ENCODE peak calls at places on chromosomes 16 and 17, in five cellular contexts. One of them, this sample, is unnamed. For H3K9me3, the result is how much of the 10 kb centered on the place peaks cover.

GRCh38 chr17:79843917-79844815 is 4.9 kb upstream of the CBX4 start:
- DNase-seq in thoracic aorta: no peak
- DNase-seq in CD4-positive, CD25-positive, alpha-beta regulatory T cell: no peak
- DNase-seq in HCT116: no peak
- DNase-seq in DND-41: no peak
- DNase-seq in this sample: peak

GRCh38 chr17:45579529-45580495 is 89.3 kb upstream of the PLEKHM1 start:
- DNase-seq in thoracic aorta: no peak
- DNase-seq in HCT116: no peak
- DNase-seq in DND-41: no peak
- DNase-seq in CD4-positive, CD25-positive, alpha-beta regulatory T cell: no peak
- DNase-seq in this sample: no peak

GRCh38 chr17:49817993-49818392 is 29.5 kb downstream of the KAT7 start:
- DNase-seq in CD4-positive, CD25-positive, alpha-beta regulatory T cell: peak
- DNase-seq in thoracic aorta: no peak
- DNase-seq in HCT116: no peak
- DNase-seq in DND-41: peak
- DNase-seq in this sample: no peak

GRCh38 chr17:59381716-59382570 is 50.5 kb downstream of the YPEL2 start:
- DNase-seq in HCT116: no peak
- DNase-seq in CD4-positive, CD25-positive, alpha-beta regulatory T cell: no peak
- DNase-seq in thoracic aorta: no peak
- DNase-seq in DND-41: no peak
- DNase-seq in this sample: no peak

GRCh38 chr17:77391668-77392375 is 251.1 kb downstream of the SEC14L1 start:
- DNase-seq in thoracic aorta: peak
- DNase-seq in CD4-positive, CD25-positive, alpha-beta regulatory T cell: no peak
- DNase-seq in HCT116: no peak
- DNase-seq in DND-41: peak
- DNase-seq in this sample: no peak

GRCh38 chr16:71974068-71974818 is 26.0 kb downstream of the PKD1L3 start:
- DNase-seq in thoracic aorta: no peak
- DNase-seq in CD4-positive, CD25-positive, alpha-beta regulatory T cell: no peak
- DNase-seq in DND-41: no peak
- DNase-seq in HCT116: no peak
- DNase-seq in this sample: no peak

GRCh38 chr16:55411231-55411630 is 67.8 kb upstream of the MMP2 start:
- DNase-seq in CD4-positive, CD25-positive, alpha-beta regulatory T cell: no peak
- DNase-seq in HCT116: no peak
- DNase-seq in DND-41: no peak
- DNase-seq in thoracic aorta: no peak
- DNase-seq in this sample: no peak

GRCh38 chr16:11253009-11253994 is 2.7 kb downstream of the SOCS1 start:
- DNase-seq in CD4-positive, CD25-positive, alpha-beta regulatory T cell: peak
- DNase-seq in HCT116: no peak
- DNase-seq in DND-41: peak
- DNase-seq in thoracic aorta: no peak
- DNase-seq in this sample: no peak

GRCh38 chr16:72317378-72317777 is 145.4 kb upstream of the PMFBP1 start:
- DNase-seq in DND-41: no peak
- DNase-seq in HCT116: no peak
- DNase-seq in CD4-positive, CD25-positive, alpha-beta regulatory T cell: no peak
- DNase-seq in thoracic aorta: no peak
- DNase-seq in this sample: no peak

GRCh38 chr16:55510185-55510805 is 1.4 kb downstream of the LPCAT2 start:
- DNase-seq in CD4-positive, CD25-positive, alpha-beta regulatory T cell: no peak
- DNase-seq in HCT116: no peak
- DNase-seq in DND-41: no peak
- DNase-seq in thoracic aorta: no peak
- DNase-seq in this sample: no peak

GRCh38 chr16:8867483-8868271 is 1.1 kb downstream of the CARHSP1 start:
- DNase-seq in CD4-positive, CD25-positive, alpha-beta regulatory T cell: no peak
- DNase-seq in HCT116: no peak
- DNase-seq in thoracic aorta: no peak
- DNase-seq in DND-41: peak
- DNase-seq in this sample: peak

GRCh38 chr17:64148699-64149098 is 18.8 kb upstream of the ERN1 start:
- DNase-seq in thoracic aorta: no peak
- DNase-seq in CD4-positive, CD25-positive, alpha-beta regulatory T cell: no peak
- DNase-seq in DND-41: peak
- DNase-seq in HCT116: no peak
- DNase-seq in this sample: no peak

GRCh38 chr17:57419940-57420522 is 163.7 kb downstream of the MSI2 start:
- DNase-seq in DND-41: no peak
- DNase-seq in CD4-positive, CD25-positive, alpha-beta regulatory T cell: no peak
- DNase-seq in HCT116: no peak
- DNase-seq in thoracic aorta: no peak
- DNase-seq in this sample: no peak
- H3K9me3 ChIP-seq in DND-41: under half
- H3K9me3 ChIP-seq in CD4-positive, CD25-positive, alpha-beta regulatory T cell: under half
- H3K9me3 ChIP-seq in HCT116: under half
- H3K9me3 ChIP-seq in thoracic aorta: under half
- H3K9me3 ChIP-seq in this sample: under half

GRCh38 chr17:3127451-3127850 is at the start of gene OR1G1:
- DNase-seq in thoracic aorta: no peak
- DNase-seq in DND-41: no peak
- DNase-seq in HCT116: no peak
- DNase-seq in CD4-positive, CD25-positive, alpha-beta regulatory T cell: no peak
- DNase-seq in this sample: no peak
- H3K9me3 ChIP-seq in thoracic aorta: under half
- H3K9me3 ChIP-seq in DND-41: under half
- H3K9me3 ChIP-seq in HCT116: under half
- H3K9me3 ChIP-seq in CD4-positive, CD25-positive, alpha-beta regulatory T cell: under half
- H3K9me3 ChIP-seq in this sample: under half

GRCh38 chr17:36975922-36976515 is 27.3 kb downstream of the AATF start:
- DNase-seq in DND-41: no peak
- DNase-seq in HCT116: no peak
- DNase-seq in thoracic aorta: no peak
- DNase-seq in CD4-positive, CD25-positive, alpha-beta regulatory T cell: no peak
- DNase-seq in this sample: no peak

GRCh38 chr17:36978810-36979584 is 30.2 kb downstream of the AATF start:
- DNase-seq in thoracic aorta: no peak
- DNase-seq in DND-41: no peak
- DNase-seq in HCT116: no peak
- DNase-seq in CD4-positive, CD25-positive, alpha-beta regulatory T cell: no peak
- DNase-seq in this sample: no peak

GRCh38 chr17:36977568-36977967 is 28.8 kb downstream of the AATF start:
- DNase-seq in DND-41: no peak
- DNase-seq in CD4-positive, CD25-positive, alpha-beta regulatory T cell: no peak
- DNase-seq in HCT116: no peak
- DNase-seq in thoracic aorta: no peak
- DNase-seq in this sample: no peak

GRCh38 chr17:36979585-36979941 is 30.8 kb downstream of the AATF start:
- DNase-seq in HCT116: no peak
- DNase-seq in CD4-positive, CD25-positive, alpha-beta regulatory T cell: no peak
- DNase-seq in DND-41: no peak
- DNase-seq in thoracic aorta: no peak
- DNase-seq in this sample: no peak

DNA sequence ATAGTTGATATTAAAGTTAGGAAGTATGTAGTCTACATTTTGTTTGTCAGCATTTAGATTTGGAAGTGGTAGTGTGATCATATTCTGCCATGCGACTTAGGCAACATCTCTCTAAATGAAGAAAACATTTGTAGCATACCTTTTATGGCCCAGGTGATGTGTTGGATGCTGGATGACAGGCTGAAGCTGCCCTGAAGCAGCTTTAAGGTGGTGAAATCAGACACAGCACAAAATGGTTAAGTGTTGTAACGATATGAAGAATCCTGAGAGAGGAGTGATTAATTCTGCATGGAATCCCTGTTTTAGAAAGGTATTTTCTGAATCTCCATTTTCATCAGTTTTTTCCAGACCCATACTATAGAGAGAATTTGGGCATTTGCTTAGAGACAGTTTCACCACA is 28.3 kb downstream of the AATF start:
- DNase-seq in HCT116: no peak
- DNase-seq in CD4-positive, CD25-positive, alpha-beta regulatory T cell: no peak
- DNase-seq in DND-41: no peak
- DNase-seq in thoracic aorta: no peak
- DNase-seq in this sample: no peak
- H3K9me3 ChIP-seq in HCT116: under half
- H3K9me3 ChIP-seq in CD4-positive, CD25-positive, alpha-beta regulatory T cell: under half
- H3K9me3 ChIP-seq in DND-41: under half
- H3K9me3 ChIP-seq in thoracic aorta: under half
- H3K9me3 ChIP-seq in this sample: under half

GRCh38 chr16:35141303-35141702 is 1681.9 kb downstream of the TP53TG3F start:
- DNase-seq in DND-41: no peak
- DNase-seq in thoracic aorta: no peak
- DNase-seq in CD4-positive, CD25-positive, alpha-beta regulatory T cell: no peak
- DNase-seq in HCT116: no peak
- DNase-seq in this sample: no peak
- H3K9me3 ChIP-seq in DND-41: under half
- H3K9me3 ChIP-seq in thoracic aorta: under half
- H3K9me3 ChIP-seq in CD4-positive, CD25-positive, alpha-beta regulatory T cell: half or more
- H3K9me3 ChIP-seq in HCT116: under half
- H3K9me3 ChIP-seq in this sample: under half

GRCh38 chr16:26627958-26628357 is 438.8 kb upstream of the C16orf82 start:
- DNase-seq in DND-41: no peak
- DNase-seq in thoracic aorta: no peak
- DNase-seq in CD4-positive, CD25-positive, alpha-beta regulatory T cell: no peak
- DNase-seq in HCT116: no peak
- DNase-seq in this sample: no peak
- H3K9me3 ChIP-seq in DND-41: under half
- H3K9me3 ChIP-seq in thoracic aorta: under half
- H3K9me3 ChIP-seq in CD4-positive, CD25-positive, alpha-beta regulatory T cell: under half
- H3K9me3 ChIP-seq in HCT116: under half
- H3K9me3 ChIP-seq in this sample: under half

DNA sequence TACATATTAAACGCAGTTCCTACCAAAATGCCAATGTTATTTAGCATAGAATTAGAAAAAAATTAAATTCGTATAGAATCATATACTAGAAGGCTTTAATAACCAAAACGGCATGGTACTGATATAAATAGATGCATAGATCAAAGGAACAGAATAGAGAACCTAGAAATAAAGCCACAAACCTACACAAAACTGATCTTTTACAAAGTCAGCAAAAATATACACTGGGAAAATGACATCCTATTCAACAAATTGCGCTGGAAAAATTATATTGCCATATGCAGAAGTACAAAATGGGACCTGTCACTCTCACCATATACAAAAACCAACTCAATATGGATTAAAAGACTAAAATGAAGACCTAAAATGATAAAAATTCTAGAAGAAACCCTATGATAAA is 1882.6 kb downstream of the TP53TG3F start:
- DNase-seq in HCT116: no peak
- DNase-seq in DND-41: no peak
- DNase-seq in thoracic aorta: no peak
- DNase-seq in CD4-positive, CD25-positive, alpha-beta regulatory T cell: no peak
- DNase-seq in this sample: no peak
- H3K9me3 ChIP-seq in HCT116: under half
- H3K9me3 ChIP-seq in DND-41: under half
- H3K9me3 ChIP-seq in thoracic aorta: under half
- H3K9me3 ChIP-seq in CD4-positive, CD25-positive, alpha-beta regulatory T cell: under half
- H3K9me3 ChIP-seq in this sample: under half

DNA sequence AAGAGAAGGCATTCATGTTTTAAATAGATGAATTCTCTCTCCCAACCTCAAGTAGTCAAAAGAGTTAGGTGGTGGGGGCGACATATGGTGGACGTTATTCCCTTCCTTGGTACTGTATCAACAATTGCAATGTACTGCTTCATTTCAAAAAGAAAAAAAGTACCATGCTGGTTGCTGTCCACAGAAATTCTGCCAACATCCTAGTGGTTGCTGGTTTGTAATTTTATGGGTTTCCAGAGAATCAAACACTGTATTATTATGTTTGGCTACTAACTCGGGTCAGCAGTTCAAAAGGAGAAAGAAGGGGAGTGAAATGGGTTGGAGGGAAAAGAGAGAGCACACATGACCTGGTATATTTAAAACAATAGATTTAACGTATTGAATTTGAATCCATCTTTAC is 61.1 kb upstream of the KCNJ16 start:
- DNase-seq in thoracic aorta: no peak
- DNase-seq in DND-41: no peak
- DNase-seq in CD4-positive, CD25-positive, alpha-beta regulatory T cell: no peak
- DNase-seq in HCT116: no peak
- DNase-seq in this sample: no peak
- H3K9me3 ChIP-seq in thoracic aorta: under half
- H3K9me3 ChIP-seq in DND-41: under half
- H3K9me3 ChIP-seq in CD4-positive, CD25-positive, alpha-beta regulatory T cell: under half
- H3K9me3 ChIP-seq in HCT116: under half
- H3K9me3 ChIP-seq in this sample: under half

GRCh38 chr16:88279998-88280397 is 102.8 kb upstream of the ZNF469 start:
- DNase-seq in CD4-positive, CD25-positive, alpha-beta regulatory T cell: no peak
- DNase-seq in thoracic aorta: no peak
- DNase-seq in HCT116: no peak
- DNase-seq in DND-41: no peak
- DNase-seq in this sample: no peak
- H3K9me3 ChIP-seq in CD4-positive, CD25-positive, alpha-beta regulatory T cell: under half
- H3K9me3 ChIP-seq in thoracic aorta: under half
- H3K9me3 ChIP-seq in HCT116: under half
- H3K9me3 ChIP-seq in DND-41: under half
- H3K9me3 ChIP-seq in this sample: under half